ENCODE peak calls at places on chromosomes 7 and 10, in nine cellular contexts. Q is psoas muscle; R is CD8-positive, alpha-beta T cell; U is effector memory CD4-positive, alpha-beta T cell; X is adrenal gland; M is small intestine; C is suprapubic skin; S is aorta; V is lung. L is an unnamed sample. For H3K9me3 and H3K4me1, the result is how much of the 10 kb centered on the place peaks cover.

GRCh38 chr10:30940279-30940678 is 91.4 kb downstream of the ZNF438 start:
- DNase-seq in V (no peak), Q (no peak), U (no peak), C (no peak), M (no peak), R (no peak), S (no peak), X (no peak), L (no peak)

GRCh38 chr10:13400196-13400965 is 52.3 kb upstream of the SEPHS1 start:
- DNase-seq in R (no peak), V (no peak), M (no peak), C (no peak), U (no peak), S (no peak), X (no peak), Q (no peak), L (no peak)

GRCh38 chr7:44796504-44797328 is at the start of gene PPIA:
- DNase-seq in U (peak), V (peak), C (peak), X (peak), S (peak), R (peak), Q (peak), M (peak), L (peak)

GRCh38 chr10:91239789-91240188 is 19.3 kb downstream of the PCGF5 start:
- DNase-seq in C (no peak), U (no peak), R (no peak), Q (no peak), M (no peak), S (no peak), V (no peak), X (no peak), L (no peak)

GRCh38 chr7:65722361-65722792 is 150.5 kb upstream of the VKORC1L1 start:
- DNase-seq in Q (peak), U (peak), C (no peak), S (peak), V (peak), X (peak), M (peak), R (peak), L (peak)

GRCh38 chr7:1977059-1977875 is 255.5 kb downstream of the MAD1L1 start:
- DNase-seq in M (no peak), R (no peak), S (peak), X (no peak), V (no peak), C (no peak), Q (no peak), U (no peak), L (no peak)

GRCh38 chr7:46215987-46216567 is 295.0 kb upstream of the IGFBP3 start:
- DNase-seq in X (no peak), M (peak), C (no peak), U (no peak), S (no peak), V (no peak), Q (no peak), R (no peak), L (no peak)

GRCh38 chr10:132133449-132134291 is 53.1 kb upstream of the DPYSL4 start:
- DNase-seq in Q (peak), X (no peak), C (no peak), V (no peak), S (peak), R (no peak), U (no peak), M (no peak), L (no peak)

GRCh38 chr10:38103754-38104153 is 9.6 kb downstream of the ZNF37A start:
- DNase-seq in V (no peak), R (no peak), S (no peak), M (no peak), Q (no peak), C (no peak), U (no peak), X (no peak), L (no peak)
- H3K9me3 ChIP-seq in V (under half), R (under half), S (under half), M (under half), Q (half or more), C (under half), U (under half), X (under half), L (under half)

GRCh38 chr7:153188630-153189029 is 429.1 kb downstream of the ACTR3B start:
- DNase-seq in Q (no peak), S (no peak), U (no peak), X (no peak), R (no peak), C (no peak), M (no peak), V (no peak), L (no peak)

GRCh38 chr7:153188161-153188560 is 428.6 kb downstream of the ACTR3B start:
- DNase-seq in Q (no peak), X (no peak), V (no peak), C (no peak), R (no peak), M (no peak), U (no peak), S (no peak), L (no peak)

GRCh38 chr7:153190452-153190851 is 430.9 kb downstream of the ACTR3B start:
- DNase-seq in S (no peak), R (no peak), U (no peak), C (no peak), V (no peak), Q (no peak), X (no peak), M (no peak), L (no peak)

GRCh38 chr7:153190986-153191385 is 431.4 kb downstream of the ACTR3B start:
- DNase-seq in C (no peak), V (no peak), U (no peak), X (no peak), Q (no peak), R (no peak), M (no peak), S (no peak), L (no peak)

DNA sequence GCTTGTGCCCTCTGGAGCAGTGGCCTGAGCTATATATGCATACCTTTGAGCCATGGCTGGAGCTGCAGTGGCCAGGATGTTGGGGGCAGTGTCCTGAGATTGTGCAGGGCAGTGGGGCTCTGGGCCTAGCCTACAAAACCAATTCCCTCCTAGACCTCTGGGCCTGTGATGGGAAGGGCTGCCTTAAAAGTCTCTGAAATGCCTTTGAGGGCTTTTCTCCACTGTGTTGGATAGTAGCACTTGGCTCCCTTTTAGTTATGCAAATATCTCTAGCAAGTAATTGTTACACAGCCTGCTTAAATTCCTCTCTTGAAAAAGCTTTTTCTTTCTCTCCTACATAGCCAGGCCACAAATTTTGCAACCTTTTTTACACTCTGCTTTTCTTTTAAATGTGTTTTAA is 426.4 kb downstream of the ACTR3B start:
- DNase-seq in C (no peak), Q (no peak), M (no peak), U (no peak), S (no peak), R (no peak), X (no peak), V (no peak), L (no peak)
- H3K4me1 ChIP-seq in C (under half), Q (under half), M (under half), U (under half), S (under half), R (under half), X (under half), V (under half), L (under half)

GRCh38 chr7:98280296-98280695 is 1.2 kb upstream of the BRI3 start:
- DNase-seq in S (no peak), V (no peak), Q (no peak), U (no peak), C (no peak), X (no peak), R (no peak), M (no peak), L (no peak)
- H3K27ac ChIP-seq in S (no peak), V (no peak), Q (peak), U (peak), C (peak), X (peak), R (peak), M (peak), L (no peak)

DNA sequence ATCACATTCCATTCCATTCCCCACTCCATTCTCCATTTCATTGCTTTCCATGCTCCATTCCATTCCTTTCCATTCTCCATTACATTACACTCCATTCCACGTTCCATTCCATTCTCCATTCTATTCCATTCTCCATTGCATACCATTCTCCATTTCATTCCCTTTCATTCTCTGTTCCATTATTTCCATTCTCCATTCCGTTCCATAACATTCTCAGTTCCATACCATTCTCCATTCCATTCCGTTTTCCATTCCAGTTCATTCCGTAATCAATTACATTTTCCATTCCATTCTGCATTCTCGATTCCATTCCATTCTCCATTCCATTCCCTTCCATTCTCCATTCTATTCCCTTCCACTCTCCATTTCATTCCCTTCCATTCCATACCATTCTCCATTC is 86.4 kb downstream of the NSUN6 start:
- DNase-seq in C (no peak), R (no peak), Q (no peak), M (no peak), U (no peak), S (no peak), X (no peak), V (no peak), L (no peak)
- H3K9me3 ChIP-seq in C (under half), R (under half), Q (under half), M (under half), U (under half), S (under half), X (under half), V (under half), L (under half)

DNA sequence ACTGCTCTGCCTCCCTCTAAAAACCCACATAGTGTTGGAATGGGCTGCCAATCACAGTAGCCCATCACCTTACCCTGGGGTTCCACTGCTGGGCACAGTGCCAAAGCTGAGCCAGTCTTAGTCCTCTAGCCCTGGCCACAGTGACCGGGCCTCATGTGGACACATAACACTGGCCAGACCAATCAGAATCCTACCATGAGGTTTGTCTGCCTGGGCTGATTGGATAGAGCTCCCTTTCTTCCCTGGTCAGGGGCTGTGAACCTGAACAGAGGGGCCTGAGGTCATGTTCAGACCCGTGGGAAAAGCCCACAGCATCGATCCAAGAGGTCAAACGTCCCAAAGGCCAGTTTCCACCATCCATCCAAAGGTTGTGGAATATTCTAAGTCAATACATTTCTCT is 6.1 kb downstream of the DLG5 start:
- DNase-seq in U (no peak), M (no peak), Q (no peak), R (no peak), S (no peak), V (no peak), X (no peak), C (no peak), L (no peak)
- H3K4me1 ChIP-seq in U (under half), M (under half), Q (under half), R (under half), S (under half), V (under half), X (half or more), C (under half), L (under half)

DNA sequence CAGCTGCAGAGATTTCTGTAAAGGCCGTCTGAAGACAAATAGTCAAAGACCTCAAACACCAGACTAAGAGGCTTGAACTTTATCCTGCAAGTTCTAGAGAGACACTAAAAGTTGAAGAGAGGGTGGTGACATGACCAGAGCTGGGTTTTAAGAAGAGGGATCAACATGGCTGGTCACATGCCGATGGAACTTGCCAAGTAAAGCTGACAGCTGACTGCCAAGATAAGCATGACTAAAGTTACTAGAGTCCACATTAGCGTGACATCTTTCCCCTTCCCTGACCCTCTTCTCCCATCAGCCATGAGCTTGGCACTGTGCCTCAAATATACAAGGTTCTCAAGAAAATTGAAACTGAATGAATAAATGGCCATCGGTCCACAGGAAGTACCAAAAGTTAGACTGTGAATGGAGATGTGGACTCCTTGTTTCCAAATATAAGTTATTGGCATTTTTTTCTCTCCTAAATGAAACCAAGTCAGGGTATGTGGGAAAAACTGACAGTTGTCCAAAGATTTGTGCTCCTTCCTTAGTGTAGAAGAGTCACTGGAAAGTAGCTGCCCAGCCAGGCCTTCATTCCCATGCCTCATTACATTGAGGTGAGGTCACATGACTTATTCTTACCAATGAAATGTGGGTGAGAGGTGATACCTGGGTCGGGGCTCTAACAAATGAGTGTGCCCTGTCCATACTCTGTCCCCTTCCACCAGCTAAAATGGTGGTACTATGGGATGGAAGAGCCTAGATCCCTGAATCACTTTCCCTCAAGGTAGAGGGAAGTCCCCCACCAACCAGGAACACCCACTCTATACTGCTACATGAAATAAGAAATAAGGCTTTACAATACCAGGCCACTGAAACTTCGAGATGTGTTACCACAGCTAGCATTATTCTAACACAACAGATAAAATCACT is 24.4 kb downstream of the XPNPEP1 start:
- DNase-seq in X (peak), M (peak), V (no peak), Q (no peak), S (no peak), R (no peak), U (no peak), C (no peak), L (no peak)
- H3K27ac ChIP-seq in X (no peak), M (peak), V (peak), Q (peak), S (peak), R (no peak), U (no peak), C (peak), L (no peak)

GRCh38 chr7:127383123-127383835 is 9.2 kb downstream of the ZNF800 start:
- DNase-seq in U (no peak), R (no peak), X (no peak), S (no peak), M (peak), V (no peak), Q (no peak), C (no peak), L (no peak)
- H3K9me3 ChIP-seq in U (under half), R (under half), X (under half), S (under half), M (under half), V (under half), Q (under half), C (under half), L (under half)

GRCh38 chr7:55066938-55067337 is 48.1 kb downstream of the EGFR start:
- DNase-seq in X (no peak), V (no peak), Q (no peak), R (no peak), M (peak), S (peak), U (no peak), C (no peak), L (no peak)
- H3K4me1 ChIP-seq in X (under half), V (under half), Q (half or more), R (under half), M (under half), S (under half), U (under half), C (half or more), L (under half)

GRCh38 chr10:94938383-94938782 is at the start of gene CYP2C9:
- DNase-seq in Q (no peak), V (no peak), S (no peak), R (no peak), X (no peak), C (no peak), M (peak), U (no peak), L (no peak)
- H3K27ac ChIP-seq in Q (no peak), V (no peak), S (no peak), R (no peak), X (no peak), C (no peak), M (peak), U (no peak), L (no peak)

GRCh38 chr7:101975046-101975445 is 157.6 kb downstream of the CUX1 start:
- DNase-seq in C (no peak), M (no peak), U (no peak), S (no peak), X (no peak), Q (no peak), V (no peak), R (no peak), L (no peak)
- H3K9me3 ChIP-seq in C (under half), M (under half), U (under half), S (under half), X (under half), Q (under half), V (under half), R (under half), L (under half)